ENCODE peak calls at places on chromosomes 12 and 14, in seven cellular contexts. N is adipocyte; H is lung; T is cardiac muscle cell; C is right cardiac atrium; D is CD8-positive, alpha-beta memory T cell; S is pancreas. Y is an unnamed sample. For H3K9me3, H3K4me1 and H3K27me3, the result is how much of the 10 kb centered on the place peaks cover.

GRCh38 chr14:105760691-105761344 is 234.4 kb downstream of the TMEM121 start:
- DNase-seq in D (no peak), H (no peak), N (no peak), T (no peak), S (no peak), C (peak), Y (no peak)

GRCh38 chr12:113204806-113205205 is 16.5 kb upstream of the TPCN1 start:
- DNase-seq in T (no peak), H (no peak), D (no peak), S (no peak), C (no peak), N (no peak), Y (no peak)

GRCh38 chr14:106044949-106045596 is 518.7 kb downstream of the TMEM121 start:
- DNase-seq in C (peak), D (peak), T (no peak), N (no peak), S (peak), H (no peak), Y (peak)

GRCh38 chr14:94545131-94545841 is 16.0 kb upstream of the SERPINA4 start:
- DNase-seq in D (no peak), C (peak), S (no peak), H (no peak), T (no peak), N (no peak), Y (no peak)

GRCh38 chr12:107379852-107380567 is 286.7 kb upstream of the CRY1 start:
- DNase-seq in N (peak), T (no peak), S (peak), D (no peak), H (no peak), C (no peak), Y (peak)

GRCh38 chr12:3661028-3661427 is 91.9 kb downstream of the CRACR2A start:
- DNase-seq in H (no peak), T (no peak), N (no peak), D (no peak), S (no peak), C (no peak), Y (no peak)

GRCh38 chr12:24972078-24972477 is 23.2 kb upstream of the BCAT1 start:
- DNase-seq in N (no peak), H (no peak), D (no peak), S (no peak), T (no peak), C (no peak), Y (no peak)

GRCh38 chr14:56687123-56687522 is 107.5 kb downstream of the TMEM260 start:
- DNase-seq in C (no peak), S (no peak), H (no peak), N (no peak), T (no peak), D (no peak), Y (no peak)

GRCh38 chr12:24861751-24862575 is 86.9 kb downstream of the BCAT1 start:
- DNase-seq in N (no peak), S (peak), H (peak), T (no peak), D (no peak), C (no peak), Y (no peak)

GRCh38 chr12:56321027-56321426 is 5.2 kb upstream of the CNPY2 start:
- DNase-seq in H (no peak), C (no peak), N (no peak), D (no peak), T (no peak), S (no peak), Y (no peak)

GRCh38 chr14:97779140-97779539 is 982.0 kb downstream of the VRK1 start:
- DNase-seq in T (no peak), C (no peak), H (no peak), N (no peak), S (no peak), D (no peak), Y (no peak)

GRCh38 chr14:70317969-70318634 is 41.4 kb downstream of the COX16 start:
- DNase-seq in T (peak), S (peak), C (no peak), D (no peak), H (no peak), N (peak), Y (no peak)

GRCh38 chr12:108689314-108690190 is 41.8 kb downstream of the CORO1C start:
- DNase-seq in T (peak), C (no peak), N (peak), H (no peak), D (no peak), S (no peak), Y (no peak)

GRCh38 chr12:64352181-64352580 is 38.4 kb downstream of the C12orf56 start:
- DNase-seq in N (no peak), S (no peak), H (no peak), D (no peak), C (no peak), T (no peak), Y (no peak)

GRCh38 chr14:85688024-85688423 is 158.1 kb downstream of the FLRT2 start:
- DNase-seq in C (no peak), D (no peak), H (no peak), N (peak), S (no peak), T (no peak), Y (no peak)

GRCh38 chr14:103516426-103517171 is 6.0 kb downstream of the CKB start:
- DNase-seq in H (no peak), N (no peak), C (no peak), D (peak), T (peak), S (no peak), Y (peak)

GRCh38 chr12:31280183-31280582 is 45.8 kb downstream of the SINHCAF start:
- DNase-seq in N (no peak), C (no peak), T (no peak), S (no peak), D (no peak), H (no peak), Y (no peak)

GRCh38 chr12:47012552-47012951 is 66.9 kb upstream of the PCED1B start:
- DNase-seq in T (no peak), S (no peak), C (no peak), H (no peak), D (no peak), N (no peak), Y (no peak)

GRCh38 chr12:108697905-108698304 is 33.4 kb downstream of the CORO1C start:
- DNase-seq in N (no peak), D (no peak), C (no peak), S (no peak), T (no peak), H (no peak), Y (no peak)

DNA sequence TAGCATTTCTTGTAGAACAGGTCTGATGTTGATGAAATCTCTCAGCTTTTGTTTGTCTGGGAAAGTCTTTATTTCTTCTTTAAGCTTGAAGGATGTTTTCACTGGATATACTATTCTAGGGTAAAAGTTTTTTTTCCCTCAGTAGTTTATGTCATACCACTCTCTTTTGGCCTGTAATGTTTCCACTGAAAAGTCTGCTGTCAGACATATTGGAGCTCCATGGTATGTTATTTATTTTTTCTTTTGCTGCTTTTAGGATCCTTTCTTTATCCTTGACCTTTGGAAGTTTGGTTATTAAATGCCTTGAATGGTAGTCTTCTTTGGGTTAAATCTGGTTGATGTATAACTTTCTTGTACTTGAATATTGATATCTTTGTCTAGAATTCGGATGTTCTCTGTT is 306.1 kb downstream of the FUT8 start:
- DNase-seq in S (no peak), D (no peak), H (no peak), T (no peak), N (no peak), C (no peak), Y (no peak)
- H3K9me3 ChIP-seq in S (under half), D (under half), H (under half), T (under half), N (under half), C (under half), Y (under half)

GRCh38 chr12:54075974-54076373 is 22.3 kb downstream of the HOXC4 start:
- DNase-seq in N (no peak), S (no peak), T (no peak), D (no peak), H (no peak), C (no peak), Y (no peak)

GRCh38 chr12:54071942-54072341 is 18.3 kb downstream of the HOXC4 start:
- DNase-seq in N (no peak), S (no peak), T (no peak), C (no peak), H (no peak), D (no peak), Y (no peak)

GRCh38 chr12:54068423-54069070 is 14.9 kb downstream of the HOXC4 start:
- DNase-seq in C (no peak), S (no peak), T (no peak), N (no peak), D (no peak), H (no peak), Y (no peak)

GRCh38 chr12:54075431-54075830 is 21.8 kb downstream of the HOXC4 start:
- DNase-seq in N (no peak), T (no peak), C (no peak), D (no peak), S (no peak), H (no peak), Y (no peak)

GRCh38 chr12:54074308-54074707 is 20.7 kb downstream of the HOXC4 start:
- DNase-seq in D (no peak), N (no peak), S (no peak), T (no peak), C (no peak), H (no peak), Y (no peak)
- H3K4me1 ChIP-seq in D (under half), N (under half), S (under half), T (under half), C (under half), H (under half), Y (under half)

GRCh38 chr14:90579816-90580215 is 183.0 kb downstream of the CALM1 start:
- DNase-seq in T (no peak), S (no peak), C (no peak), N (no peak), D (peak), H (no peak), Y (no peak)

GRCh38 chr14:90576981-90577660 is 180.3 kb downstream of the CALM1 start:
- DNase-seq in N (no peak), T (no peak), S (no peak), C (no peak), D (peak), H (no peak), Y (no peak)

GRCh38 chr14:90579088-90579487 is 182.3 kb downstream of the CALM1 start:
- DNase-seq in C (no peak), D (peak), S (no peak), N (no peak), H (no peak), T (no peak), Y (no peak)

GRCh38 chr14:90577661-90578282 is 180.9 kb downstream of the CALM1 start:
- DNase-seq in S (no peak), T (no peak), H (no peak), D (peak), N (no peak), C (peak), Y (no peak)

GRCh38 chr14:90578283-90578985 is 181.6 kb downstream of the CALM1 start:
- DNase-seq in H (no peak), S (no peak), D (peak), N (no peak), C (peak), T (no peak), Y (no peak)
- H3K27me3 ChIP-seq in H (under half), S (under half), D (under half), N (under half), C (under half), T (under half), Y (under half)

GRCh38 chr14:61140872-61141271 is 140.3 kb downstream of the TMEM30B start:
- DNase-seq in T (no peak), H (no peak), N (peak), S (no peak), D (no peak), C (no peak), Y (no peak)
- H3K9me3 ChIP-seq in T (under half), H (under half), N (under half), S (under half), D (under half), C (under half), Y (under half)

GRCh38 chr12:99957866-99958466 is 26.8 kb downstream of the ANKS1B start:
- DNase-seq in C (no peak), D (no peak), H (no peak), T (no peak), S (no peak), N (no peak), Y (no peak)
- H3K4me1 ChIP-seq in C (under half), D (under half), H (under half), T (under half), S (under half), N (under half), Y (under half)